ENCODE peak calls at places on chromosomes 12 and 14, in four cellular contexts. S is WTC11, V is GM12878, E is HepG2. Q is an unnamed sample.

GRCh38 chr14:91523972-91524371 is 13.9 kb upstream of the PPP4R3A start:
- DNase-seq in S (no peak), V (no peak), E (no peak), Q (no peak)

GRCh38 chr12:80293759-80294158 is 150.3 kb upstream of the PTPRQ start:
- DNase-seq in S (no peak), V (peak), E (no peak), Q (no peak)

GRCh38 chr12:2819810-2820209 is 7.3 kb downstream of the ITFG2 start:
- DNase-seq in S (no peak), V (no peak), E (no peak), Q (no peak)

GRCh38 chr14:68671899-68672298 is 121.0 kb downstream of the ZFP36L1 start:
- DNase-seq in S (no peak), V (no peak), E (no peak), Q (no peak)

GRCh38 chr12:89105243-89105642 is 247.1 kb downstream of the DUSP6 start:
- DNase-seq in S (no peak), V (no peak), E (no peak), Q (no peak)

GRCh38 chr12:15933751-15934150 is 22.6 kb downstream of the DERA start:
- DNase-seq in S (no peak), V (no peak), E (no peak), Q (no peak)

GRCh38 chr14:75578786-75579781 is 664 bp downstream of the FLVCR2 start:
- DNase-seq in S (peak), V (no peak), E (peak), Q (no peak)

GRCh38 chr12:102676812-102677211 is 196.4 kb upstream of the IGF1 start:
- DNase-seq in S (no peak), V (no peak), E (no peak), Q (no peak)

GRCh38 chr12:12887471-12887870 is 3.9 kb upstream of the GPRC5A start:
- DNase-seq in S (no peak), V (no peak), E (no peak), Q (no peak)

GRCh38 chr12:15532364-15532977 is 210.2 kb downstream of the PTPRO start:
- DNase-seq in S (peak), V (peak), E (peak), Q (peak)

GRCh38 chr12:62291888-62292760 is 31.9 kb downstream of the USP15 start:
- DNase-seq in S (no peak), V (no peak), E (peak), Q (no peak)

GRCh38 chr14:82345149-82345548 is 811.5 kb upstream of the SEL1L start:
- DNase-seq in S (no peak), V (no peak), E (no peak), Q (no peak)

GRCh38 chr12:13204428-13204827 is 7.9 kb downstream of the EMP1 start:
- DNase-seq in S (no peak), V (no peak), E (no peak), Q (no peak)

GRCh38 chr12:91978143-91978542 is 167.5 kb downstream of the BTG1 start:
- DNase-seq in S (no peak), V (no peak), E (no peak), Q (no peak)

GRCh38 chr12:76252031-76252430 is 96.2 kb downstream of the BBS10 start:
- DNase-seq in S (no peak), V (no peak), E (no peak), Q (no peak)

GRCh38 chr12:113906411-113907200 is 59.5 kb downstream of the RBM19 start:
- DNase-seq in S (no peak), V (no peak), E (no peak), Q (no peak)

GRCh38 chr14:69964841-69965240 is 85.6 kb downstream of the SMOC1 start:
- DNase-seq in S (no peak), V (no peak), E (no peak), Q (no peak)

GRCh38 chr14:91980157-91980556 is 32.7 kb upstream of the FBLN5 start:
- DNase-seq in S (no peak), V (peak), E (no peak), Q (peak)

GRCh38 chr12:92369061-92369460 is 223.4 kb upstream of the BTG1 start:
- DNase-seq in S (no peak), V (no peak), E (no peak), Q (no peak)

GRCh38 chr12:122935318-122935717 is 30.9 kb downstream of the ABCB9 start:
- DNase-seq in S (no peak), V (no peak), E (no peak), Q (no peak)

GRCh38 chr12:8697120-8697475 is 693 bp upstream of the RIMKLB start:
- DNase-seq in S (no peak), V (no peak), E (no peak), Q (peak)

GRCh38 chr12:46371718-46372130 is 849 bp downstream of the SLC38A2 start:
- DNase-seq in S (no peak), V (no peak), E (no peak), Q (peak)

GRCh38 chr12:53325539-53326061 is 4.2 kb upstream of the AAAS start:
- DNase-seq in S (peak), V (no peak), E (peak), Q (no peak)

GRCh38 chr12:128323526-128323925 is 56.6 kb downstream of the TMEM132C start:
- DNase-seq in S (no peak), V (no peak), E (no peak), Q (no peak)

GRCh38 chr12:26195641-26196423 is 459 bp downstream of the SSPN start:
- DNase-seq in S (peak), V (no peak), E (no peak), Q (no peak)

GRCh38 chr14:99946652-99947489 is 118.4 kb upstream of the EVL start:
- DNase-seq in S (peak), V (no peak), E (no peak), Q (peak)

GRCh38 chr12:52903285-52903854 is 1.5 kb downstream of the KRT8 start:
- DNase-seq in S (peak), V (no peak), E (peak), Q (peak)

GRCh38 chr12:38141239-38141638 is 175.3 kb upstream of the ALG10B start:
- DNase-seq in S (no peak), V (no peak), E (no peak), Q (no peak)

GRCh38 chr12:121107681-121108080 is 25.0 kb upstream of the P2RX7 start:
- DNase-seq in S (no peak), V (no peak), E (no peak), Q (no peak)

GRCh38 chr12:4119157-4119761 is 154.3 kb upstream of the CCND2 start:
- DNase-seq in S (no peak), V (peak), E (no peak), Q (no peak)

GRCh38 chr12:124024263-124024678 is 51.3 kb downstream of the ZNF664 start:
- DNase-seq in S (no peak), V (no peak), E (no peak), Q (no peak)

GRCh38 chr12:23204933-23205778 is 580.2 kb downstream of the ETNK1 start:
- DNase-seq in S (no peak), V (peak), E (peak), Q (peak)

GRCh38 chr14:54691525-54692260 is 124.8 kb downstream of the SAMD4A start:
- DNase-seq in S (peak), V (no peak), E (peak), Q (peak)

GRCh38 chr12:114662512-114663177 is 21.3 kb downstream of the TBX3 start:
- DNase-seq in S (peak), V (peak), E (peak), Q (peak)

GRCh38 chr14:101736585-101736984 is 24.9 kb upstream of the PPP2R5C start:
- DNase-seq in S (no peak), V (no peak), E (no peak), Q (no peak)

GRCh38 chr14:101402936-101403660 is 158.2 kb upstream of the DIO3 start:
- DNase-seq in S (no peak), V (no peak), E (no peak), Q (no peak)

GRCh38 chr14:52907949-52908348 is 42.9 kb downstream of the FERMT2 start:
- DNase-seq in S (no peak), V (no peak), E (no peak), Q (no peak)

GRCh38 chr12:108642269-108642870 is 8.7 kb upstream of the SELPLG start:
- DNase-seq in S (no peak), V (no peak), E (no peak), Q (no peak)

GRCh38 chr12:108644743-108645120 is 11.0 kb upstream of the SELPLG start:
- DNase-seq in S (no peak), V (no peak), E (no peak), Q (no peak)

GRCh38 chr12:108642899-108643654 is 9.4 kb upstream of the SELPLG start:
- DNase-seq in S (no peak), V (no peak), E (no peak), Q (no peak)

GRCh38 chr12:108645686-108646596 is 12.2 kb upstream of the SELPLG start:
- DNase-seq in S (no peak), V (no peak), E (no peak), Q (no peak)

DNA sequence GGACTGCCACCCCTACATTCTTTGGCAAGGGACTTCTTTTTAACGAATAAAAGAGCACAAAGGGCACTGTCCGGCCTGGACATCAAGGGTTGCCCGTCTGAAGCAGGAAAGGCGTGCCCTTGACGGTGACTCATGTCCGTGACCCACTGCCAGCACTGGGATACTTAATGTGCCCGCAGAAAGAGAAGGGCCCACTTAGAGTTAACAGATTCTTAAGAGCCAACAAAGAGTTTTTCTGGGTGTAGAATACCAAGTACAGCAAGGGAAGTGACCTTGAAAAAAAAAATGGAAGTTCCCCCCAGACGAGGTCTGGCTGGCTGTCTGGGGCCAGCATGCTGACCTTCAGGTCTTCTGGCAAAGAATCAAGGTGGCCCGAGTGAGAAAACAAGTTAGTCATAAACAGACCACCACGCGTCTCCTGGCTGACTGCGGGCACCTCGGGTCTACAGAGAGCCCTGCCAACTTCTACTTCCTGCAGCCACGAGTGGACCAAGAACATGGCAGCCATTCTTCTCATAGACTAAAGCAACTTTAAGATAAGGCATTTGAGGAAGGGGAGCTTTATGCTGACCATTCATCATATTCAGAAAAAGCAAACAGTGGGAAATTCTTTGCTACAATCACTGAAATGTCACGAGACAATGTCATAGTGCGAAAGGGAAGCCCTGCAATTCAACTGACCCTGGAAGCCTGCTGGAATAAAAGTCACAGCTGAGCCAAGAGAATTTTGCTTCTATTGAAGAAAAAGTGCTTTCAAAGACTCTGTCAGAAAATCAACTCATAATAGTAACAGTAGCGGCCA is 10.4 kb upstream of the SELPLG start:
- DNase-seq in S (no peak), V (no peak), E (no peak), Q (no peak)
- TF ChIP-seq CBFB in S (no peak), V (no peak), E (no peak), Q (no peak)

DNA sequence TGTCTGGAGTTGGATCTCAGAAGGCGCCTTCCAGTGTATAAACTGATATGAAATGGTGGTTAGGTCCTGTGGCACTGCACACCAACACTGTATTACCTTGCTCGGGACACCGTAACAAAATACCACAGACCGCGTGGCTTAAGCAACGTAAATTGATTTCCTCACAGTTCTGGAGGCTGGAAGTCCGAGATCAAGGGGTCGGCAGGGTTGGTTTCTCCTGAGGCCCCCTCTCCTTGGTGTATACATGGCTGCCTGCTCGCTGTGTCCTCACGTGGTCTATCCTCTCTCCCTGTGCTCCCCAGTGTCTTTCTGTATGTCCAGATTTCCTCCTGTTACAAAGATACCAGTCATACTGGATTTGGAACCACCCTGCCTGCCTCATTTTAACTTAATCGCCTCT is 128.4 kb downstream of the FBXL14 start:
- DNase-seq in S (no peak), V (no peak), E (no peak), Q (no peak)
- TF ChIP-seq CBFB in S (no peak), V (no peak), E (no peak), Q (no peak)

GRCh38 chr14:45651906-45652305 is 398.9 kb upstream of the MIS18BP1 start:
- DNase-seq in S (no peak), V (no peak), E (no peak), Q (no peak)
- TF ChIP-seq CBFB in S (no peak), V (no peak), E (no peak), Q (no peak)

DNA sequence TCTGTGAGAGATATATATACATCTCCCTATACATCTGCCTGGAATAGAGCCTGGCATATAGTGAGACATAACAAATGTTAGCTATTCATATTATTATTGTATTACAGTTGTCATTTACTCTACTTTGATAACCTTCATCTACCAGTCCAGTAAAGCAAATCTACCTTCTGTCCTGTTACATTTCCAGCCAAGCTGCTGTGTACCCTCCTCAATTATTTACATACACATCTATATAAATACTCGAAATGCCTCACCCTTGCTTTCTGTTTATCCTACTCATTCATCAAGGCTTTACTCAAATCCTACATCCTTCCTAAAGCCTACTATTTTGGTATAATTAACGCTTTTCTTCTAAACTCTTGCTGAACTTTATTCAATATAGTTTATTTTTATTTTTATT is 8.7 kb downstream of the ZBTB1 start:
- DNase-seq in S (no peak), V (no peak), E (no peak), Q (no peak)
- TF ChIP-seq CBFB in S (no peak), V (no peak), E (no peak), Q (no peak)

DNA sequence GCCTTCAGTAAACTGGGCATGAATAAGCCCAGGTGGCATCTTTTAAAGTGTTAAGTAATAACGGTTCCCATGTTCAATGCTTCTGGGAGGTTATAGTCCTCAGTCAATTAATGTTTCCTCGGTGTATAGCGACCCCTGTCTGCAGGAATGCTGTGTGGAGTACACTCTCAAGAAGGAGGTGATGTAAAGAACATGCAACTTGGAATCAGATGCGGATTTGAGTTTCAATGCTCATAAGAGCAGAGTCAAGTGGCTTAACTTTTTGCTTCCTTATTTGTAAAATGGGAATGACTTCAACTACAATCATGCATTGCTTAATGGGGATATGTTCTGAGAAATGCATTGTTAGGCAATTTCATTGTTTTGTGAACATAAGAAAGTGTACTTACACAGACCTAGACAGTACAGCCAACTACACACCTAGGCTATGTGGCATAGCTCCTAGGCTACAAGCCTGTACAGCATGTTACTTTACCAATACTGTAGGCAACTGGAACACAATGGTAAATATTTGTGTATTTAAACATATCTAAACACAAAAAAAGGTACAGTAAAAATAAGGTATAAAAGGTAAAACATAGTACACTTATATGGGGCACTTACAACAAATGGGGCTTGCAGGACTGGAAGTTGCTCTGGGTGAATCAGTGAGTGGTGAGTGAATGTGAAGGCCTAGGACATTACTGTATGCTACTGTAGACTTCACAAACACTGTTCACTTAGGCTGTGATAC is 6.7 kb upstream of the MRPS35 start:
- DNase-seq in S (peak), V (peak), E (peak), Q (peak)
- TF ChIP-seq CBFB in S (no peak), V (no peak), E (no peak), Q (no peak)

GRCh38 chr12:66397574-66397973 is 95.3 kb downstream of the HELB start:
- DNase-seq in S (no peak), V (no peak), E (no peak), Q (no peak)

GRCh38 chr12:66399626-66399931 is 97.3 kb downstream of the HELB start:
- DNase-seq in S (no peak), V (no peak), E (no peak), Q (no peak)

GRCh38 chr12:66403746-66404145 is 101.5 kb downstream of the HELB start:
- DNase-seq in S (no peak), V (no peak), E (no peak), Q (no peak)

GRCh38 chr12:66393890-66394289 is 91.6 kb downstream of the HELB start:
- DNase-seq in S (no peak), V (no peak), E (no peak), Q (no peak)

GRCh38 chr12:66398931-66399625 is 96.8 kb downstream of the HELB start:
- DNase-seq in S (no peak), V (no peak), E (no peak), Q (no peak)
- TF ChIP-seq CBFB in S (no peak), V (no peak), E (no peak), Q (no peak)

DNA sequence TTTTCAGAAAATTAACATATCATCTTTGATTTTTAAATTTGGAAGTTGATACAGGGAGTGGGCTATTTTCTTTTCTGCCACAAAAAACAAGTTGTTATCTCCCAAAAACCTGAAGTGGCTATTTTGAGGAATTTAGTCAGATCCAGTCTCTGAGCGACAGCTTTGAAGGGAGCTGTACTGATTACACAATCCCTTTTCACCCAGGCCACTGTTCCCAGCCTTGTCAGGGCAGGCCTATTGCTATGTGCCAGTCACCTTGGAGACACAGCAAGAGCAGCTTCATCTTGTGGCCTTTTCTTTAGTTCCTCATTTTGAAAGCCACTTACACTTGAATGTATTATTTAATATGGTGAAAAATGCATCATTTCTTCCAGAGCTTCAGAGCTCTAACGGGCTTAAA is 370.4 kb downstream of the KCNH5 start:
- DNase-seq in S (no peak), V (no peak), E (no peak), Q (no peak)
- TF ChIP-seq CBFB in S (no peak), V (no peak), E (no peak), Q (no peak)

DNA sequence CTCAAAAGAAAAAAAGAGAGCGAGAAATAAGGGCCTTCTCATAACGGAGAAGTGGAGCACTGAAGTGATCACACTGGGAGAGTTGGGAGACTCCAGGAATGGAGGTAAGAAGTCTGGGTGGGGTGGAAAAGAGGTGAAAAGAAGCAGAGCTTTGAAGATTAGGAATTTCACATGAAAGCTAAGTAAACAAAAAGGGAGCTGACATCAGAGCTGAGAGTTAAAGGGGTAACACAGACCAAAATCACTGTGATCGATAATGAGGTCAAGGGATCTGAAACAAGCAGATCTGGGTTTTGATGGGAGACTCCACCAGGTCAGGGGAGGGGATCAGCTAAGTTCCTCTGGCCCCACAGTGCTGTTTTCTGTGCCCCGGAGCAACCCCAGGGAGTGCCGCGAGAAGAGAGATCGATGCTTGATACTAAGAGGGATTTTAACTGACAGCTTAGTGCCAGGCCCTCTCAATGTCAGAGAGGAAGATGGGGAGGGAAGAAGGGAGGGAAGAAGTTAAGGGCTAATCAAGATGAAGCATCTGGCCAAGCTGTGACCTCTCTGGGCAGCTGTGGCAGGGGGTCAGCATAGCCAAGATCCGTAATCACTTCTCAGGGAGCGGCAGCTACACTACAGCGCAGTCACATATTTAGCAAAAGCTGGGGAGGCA is 7.9 kb downstream of the AQP6 start:
- DNase-seq in S (no peak), V (no peak), E (peak), Q (peak)
- TF ChIP-seq CBFB in S (no peak), V (no peak), E (no peak), Q (no peak)

GRCh38 chr12:11639463-11639862 is 10.0 kb upstream of the ETV6 start:
- DNase-seq in S (no peak), V (no peak), E (no peak), Q (no peak)

GRCh38 chr12:11635341-11635740 is 14.1 kb upstream of the ETV6 start:
- DNase-seq in S (no peak), V (no peak), E (no peak), Q (no peak)

GRCh38 chr12:11641522-11641921 is 8.0 kb upstream of the ETV6 start:
- DNase-seq in S (no peak), V (no peak), E (no peak), Q (no peak)

GRCh38 chr12:11642785-11643184 is 6.7 kb upstream of the ETV6 start:
- DNase-seq in S (no peak), V (no peak), E (no peak), Q (no peak)

GRCh38 chr12:11638271-11638916 is 11.1 kb upstream of the ETV6 start:
- DNase-seq in S (no peak), V (no peak), E (no peak), Q (no peak)
- TF ChIP-seq CBFB in S (no peak), V (no peak), E (no peak), Q (no peak)

Q was measured in K562.